ENCODE peak calls at places on chromosome 17, in ten cellular contexts. Y is fibroblast of villous mesenchyme; X is fibroblast of lung; M is adrenal gland; P is left ventricle myocardium inferior; Z is thoracic aorta; R is CD8-positive, alpha-beta T cell; I is right atrium auricular region; W is thyroid gland; B is epithelial cell of esophagus. N is an unnamed sample.

GRCh38 chr17:29039764-29040598 is 3.0 kb upstream of the PIPOX start:
- DNase-seq in Y (peak), X (peak), M (no peak), P (no peak), Z (no peak), R (no peak), I (no peak), W (peak), B (peak), N (no peak)

GRCh38 chr17:44184212-44184810 is 2.5 kb upstream of the TMUB2 start:
- DNase-seq in Y (no peak), X (no peak), M (no peak), P (no peak), Z (no peak), R (no peak), I (no peak), W (no peak), B (no peak), N (no peak)

GRCh38 chr17:39787038-39787437 is 49.3 kb downstream of the GRB7 start:
- DNase-seq in Y (no peak), X (no peak), M (no peak), P (no peak), Z (no peak), R (no peak), I (no peak), W (peak), B (no peak), N (no peak)

GRCh38 chr17:63492940-63493339 is 16.1 kb downstream of the ACE start:
- DNase-seq in Y (no peak), X (no peak), M (no peak), P (no peak), Z (no peak), R (no peak), I (no peak), W (no peak), B (no peak), N (no peak)

GRCh38 chr17:39643271-39643670 is 6.3 kb downstream of the STARD3 start:
- DNase-seq in Y (no peak), X (peak), M (no peak), P (no peak), Z (no peak), R (no peak), I (no peak), W (no peak), B (no peak), N (no peak)

GRCh38 chr17:77071925-77072490 is 68.8 kb upstream of the SEC14L1 start:
- DNase-seq in Y (no peak), X (no peak), M (no peak), P (no peak), Z (no peak), R (no peak), I (no peak), W (no peak), B (no peak), N (no peak)

GRCh38 chr17:21425736-21426135 is 49.6 kb downstream of the KCNJ12 start:
- DNase-seq in Y (no peak), X (no peak), M (no peak), P (no peak), Z (no peak), R (no peak), I (no peak), W (no peak), B (peak), N (no peak)

GRCh38 chr17:68424861-68425260 is 32.4 kb downstream of the WIPI1 start:
- DNase-seq in Y (no peak), X (no peak), M (no peak), P (no peak), Z (no peak), R (no peak), I (no peak), W (peak), B (peak), N (peak)

GRCh38 chr17:20206591-20206990 is 197.4 kb downstream of the SPECC1 start:
- DNase-seq in Y (peak), X (peak), M (peak), P (no peak), Z (no peak), R (no peak), I (no peak), W (no peak), B (peak), N (no peak)

GRCh38 chr17:61317779-61318178 is 81.9 kb upstream of the TBX2 start:
- DNase-seq in Y (no peak), X (no peak), M (no peak), P (no peak), Z (no peak), R (no peak), I (no peak), W (no peak), B (no peak), N (no peak)
- TF ChIP-seq CTCF in Y (no peak), X (no peak), M (no peak), P (no peak), Z (no peak), R (no peak), I (no peak), W (no peak), B (no peak), N (no peak)

DNA sequence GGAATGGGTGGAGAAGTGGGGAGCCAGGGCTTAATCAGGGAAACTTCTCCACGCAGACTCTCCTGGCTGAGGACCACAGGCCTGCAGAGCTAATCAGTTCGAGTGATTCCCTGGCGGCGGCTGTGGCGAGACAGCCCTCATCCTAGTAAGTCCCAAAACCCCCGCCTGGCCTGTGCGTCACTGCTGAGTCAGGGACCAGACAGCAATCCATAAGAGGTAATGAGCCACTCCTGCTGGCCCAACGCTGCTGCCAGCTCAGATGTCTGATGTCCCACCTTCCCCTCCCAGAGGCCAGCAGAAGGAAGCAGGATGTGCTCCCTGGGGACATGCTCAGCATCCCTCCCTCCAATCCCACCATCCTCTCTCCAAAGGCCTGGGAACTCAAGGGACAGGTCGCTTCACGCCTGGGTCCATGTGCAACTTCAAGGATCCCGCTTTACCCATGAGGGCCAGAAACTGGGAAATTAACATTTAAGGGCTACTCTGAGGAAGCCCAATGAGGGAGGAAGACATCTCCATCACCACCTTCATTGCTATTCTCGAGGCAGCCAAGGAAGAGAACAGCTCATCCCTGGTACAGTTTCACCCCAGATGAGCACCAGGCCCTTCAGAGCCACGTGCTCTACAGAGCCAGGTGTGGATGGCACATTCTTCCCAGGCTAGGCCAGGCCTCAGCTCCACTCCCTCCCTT is 7.9 kb downstream of the ACLY start:
- DNase-seq in Y (peak), X (peak), M (peak), P (no peak), Z (no peak), R (no peak), I (no peak), W (no peak), B (peak), N (no peak)
- H3K4me3 ChIP-seq in Y (no peak), X (no peak), M (no peak), P (no peak), Z (no peak), R (no peak), I (no peak), W (no peak), B (no peak), N (no peak)

GRCh38 chr17:7213895-7214299 is 5.7 kb downstream of the DLG4 start:
- DNase-seq in Y (peak), X (peak), M (peak), P (peak), Z (peak), R (no peak), I (peak), W (peak), B (peak), N (peak)
- TF ChIP-seq CTCF in Y (peak), X (peak), M (peak), P (peak), Z (no peak), R (peak), I (peak), W (no peak), B (peak), N (no peak)

GRCh38 chr17:16972346-16972745 is 428 bp upstream of the TNFRSF13B start:
- DNase-seq in Y (no peak), X (no peak), M (no peak), P (no peak), Z (no peak), R (no peak), I (no peak), W (no peak), B (no peak), N (peak)
- H3K4me3 ChIP-seq in Y (no peak), X (no peak), M (no peak), P (no peak), Z (no peak), R (no peak), I (no peak), W (no peak), B (no peak), N (no peak)

DNA sequence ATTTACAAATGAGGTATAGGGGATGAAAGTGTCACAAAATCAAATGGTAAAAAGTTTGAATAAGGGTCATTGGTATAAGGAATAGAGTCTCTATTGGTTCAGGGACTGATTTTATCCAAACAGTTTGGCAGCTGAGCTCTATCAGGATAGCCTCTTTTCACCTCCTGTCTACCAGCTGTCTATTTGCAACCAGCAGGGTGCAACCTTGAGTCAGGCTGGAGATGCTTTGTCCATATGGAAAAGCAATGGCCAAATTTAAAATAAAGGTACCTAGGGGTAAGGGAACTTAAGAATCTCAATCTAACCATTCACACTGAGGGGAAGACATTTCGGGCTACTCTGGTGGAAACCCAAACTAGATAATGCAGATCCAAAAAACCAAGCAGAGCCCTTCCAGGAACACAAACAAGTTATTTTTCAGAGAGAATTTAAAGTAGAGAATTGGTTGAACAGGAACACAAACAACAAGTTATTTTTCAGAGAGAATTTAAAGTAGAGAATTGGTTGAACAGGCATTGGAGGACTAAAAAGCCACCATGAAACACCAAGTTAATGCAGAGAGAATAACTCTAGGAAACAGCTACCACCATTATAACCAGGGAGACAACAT is 12.6 kb upstream of the CA10 start:
- DNase-seq in Y (no peak), X (no peak), M (peak), P (no peak), Z (no peak), R (no peak), I (no peak), W (peak), B (peak), N (no peak)
- TF ChIP-seq CTCF in Y (peak), X (no peak), M (peak), P (no peak), Z (no peak), R (no peak), I (peak), W (peak), B (peak), N (no peak)

DNA sequence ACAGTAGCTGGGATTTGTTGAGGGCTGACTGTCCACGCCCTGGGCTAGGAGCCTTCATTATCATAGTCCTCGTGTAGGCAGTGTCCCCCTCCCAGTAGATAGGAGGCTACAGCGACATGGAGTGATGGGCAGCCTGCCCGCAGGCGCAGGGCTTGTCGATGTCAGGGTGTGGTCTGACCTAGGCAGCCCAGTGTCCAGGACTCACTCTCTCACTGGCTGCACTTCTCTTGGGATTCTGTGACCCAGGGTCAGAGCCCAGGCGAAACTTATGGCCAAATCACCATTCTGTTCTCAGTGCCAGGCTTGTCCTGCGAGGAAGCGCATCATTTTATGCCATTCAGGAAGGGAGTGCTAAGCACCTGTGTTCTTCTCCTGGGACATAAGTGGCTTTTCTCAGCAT is 32.6 kb downstream of the SHISA6 start:
- DNase-seq in Y (no peak), X (no peak), M (no peak), P (no peak), Z (no peak), R (no peak), I (no peak), W (no peak), B (no peak), N (no peak)
- H3K4me3 ChIP-seq in Y (no peak), X (no peak), M (no peak), P (no peak), Z (no peak), R (no peak), I (no peak), W (no peak), B (no peak), N (no peak)

GRCh38 chr17:40884708-40885512 is at the start of gene KRT20:
- DNase-seq in Y (no peak), X (no peak), M (no peak), P (no peak), Z (no peak), R (no peak), I (no peak), W (no peak), B (no peak), N (no peak)
- TF ChIP-seq CTCF in Y (peak), X (peak), M (no peak), P (no peak), Z (no peak), R (no peak), I (no peak), W (no peak), B (no peak), N (no peak)

DNA sequence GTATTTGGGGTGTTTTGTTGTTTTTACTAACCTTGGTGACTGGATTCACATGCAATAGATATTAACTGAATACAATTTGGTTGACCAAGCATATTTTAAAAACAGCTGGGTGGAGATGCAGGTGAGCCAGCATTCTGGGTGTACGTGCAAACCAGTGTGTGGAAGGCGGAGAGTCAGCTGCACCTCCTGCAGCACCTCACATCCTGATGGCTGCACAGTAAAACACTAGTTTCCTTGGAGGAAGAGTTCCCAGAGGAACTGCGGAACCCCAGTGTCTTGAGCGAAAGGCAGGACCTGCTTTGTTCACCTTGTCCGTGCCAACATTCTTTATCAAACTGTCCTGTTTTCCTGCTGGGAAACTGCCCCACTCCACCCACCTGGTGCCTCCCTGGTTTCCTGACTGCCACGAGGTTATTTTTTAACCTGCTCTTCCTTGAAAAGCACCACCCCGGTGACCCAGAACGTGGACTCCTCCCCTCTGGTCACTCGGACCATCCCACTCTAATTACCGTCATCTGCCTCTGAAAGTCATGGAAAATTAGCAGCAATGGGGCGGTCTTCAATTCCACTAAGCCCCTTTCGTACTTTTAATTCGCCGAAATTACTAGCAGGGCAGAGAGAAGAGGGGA is 1.0 kb upstream of the YPEL2 start:
- DNase-seq in Y (peak), X (no peak), M (peak), P (peak), Z (no peak), R (no peak), I (peak), W (peak), B (no peak), N (peak)
- H3K4me3 ChIP-seq in Y (no peak), X (no peak), M (no peak), P (peak), Z (peak), R (no peak), I (no peak), W (no peak), B (no peak), N (no peak)

N was measured in lower leg skin.